ENCODE peak calls at places on chromosomes 13 and 19, in six cellular contexts. R is activated B cell treated with CpG ODN at 0.5 μM for 24 hours, F is OCI-LY7, U is gastrocnemius medialis, J is lower leg skin, M is SK-N-SH. Q is an unnamed sample.

GRCh38 chr19:55368701-55369563 is 1.3 kb downstream of the IL11 start:
- DNase-seq in M (peak), U (no peak), J (no peak), R (no peak), F (no peak), Q (peak)

GRCh38 chr13:75825599-75825998 is 189.5 kb downstream of the LMO7 start:
- DNase-seq in R (no peak), U (no peak), F (no peak), M (no peak), J (no peak), Q (no peak)

GRCh38 chr13:40155176-40155575 is 499.7 kb downstream of the COG6 start:
- DNase-seq in M (no peak), F (no peak), U (no peak), R (no peak), J (no peak), Q (no peak)

GRCh38 chr19:41848666-41849065 is 3.8 kb downstream of the DMRTC2 start:
- DNase-seq in U (no peak), M (no peak), J (no peak), F (no peak), R (no peak), Q (no peak)

GRCh38 chr19:8423821-8424223 is 10.7 kb downstream of the MARCHF2 start:
- DNase-seq in M (peak), J (peak), F (no peak), U (peak), R (no peak), Q (peak)

GRCh38 chr13:62130016-62130970 is 714.6 kb upstream of the PCDH20 start:
- DNase-seq in R (no peak), F (no peak), U (no peak), M (no peak), J (no peak), Q (no peak)

GRCh38 chr13:25709088-25709487 is 337.3 kb downstream of the ATP8A2 start:
- DNase-seq in F (no peak), J (no peak), M (no peak), U (no peak), R (no peak), Q (no peak)

GRCh38 chr19:13611596-13611995 is 105.3 kb upstream of the CACNA1A start:
- DNase-seq in R (no peak), U (no peak), F (no peak), J (no peak), M (no peak), Q (no peak)

GRCh38 chr13:80132741-80133601 is 208.0 kb downstream of the SPRY2 start:
- DNase-seq in U (peak), R (no peak), F (no peak), J (peak), M (peak), Q (peak)

GRCh38 chr19:30529876-30530275 is 157.7 kb downstream of the ZNF536 start:
- DNase-seq in F (no peak), M (peak), J (no peak), R (no peak), U (no peak), Q (no peak)

GRCh38 chr13:94968040-94968756 is 255.9 kb upstream of the SOX21 start:
- DNase-seq in F (no peak), U (no peak), J (no peak), M (peak), R (no peak), Q (no peak)

GRCh38 chr19:12042893-12043292 is 7.4 kb upstream of the ZNF433 start:
- DNase-seq in U (no peak), J (no peak), M (no peak), F (no peak), R (no peak), Q (no peak)

GRCh38 chr13:46045424-46045823 is 7.1 kb downstream of the ZC3H13 start:
- DNase-seq in R (no peak), J (no peak), U (no peak), F (no peak), M (no peak), Q (no peak)

GRCh38 chr13:90416519-90416918 is 931.0 kb upstream of the MIR17HG start:
- DNase-seq in U (no peak), F (no peak), J (no peak), R (no peak), M (no peak), Q (peak)

GRCh38 chr19:4013886-4014540 is 6.5 kb downstream of the PIAS4 start:
- DNase-seq in U (no peak), J (no peak), R (no peak), F (no peak), M (peak), Q (no peak)

GRCh38 chr19:54316746-54317107 is 3.8 kb upstream of the LILRA5 start:
- DNase-seq in U (no peak), F (peak), J (no peak), M (no peak), R (no peak), Q (no peak)

GRCh38 chr19:23542562-23542961 is 144.4 kb downstream of the ZNF675 start:
- DNase-seq in F (no peak), M (no peak), R (no peak), J (no peak), U (no peak), Q (no peak)

GRCh38 chr13:36918246-36919060 is 1.6 kb downstream of the SMAD9 start:
- DNase-seq in U (no peak), M (peak), R (no peak), F (peak), J (no peak), Q (peak)

GRCh38 chr19:38831142-38831605 is 420 bp downstream of the ECH1 start:
- DNase-seq in F (peak), U (no peak), R (no peak), J (peak), M (peak), Q (peak)

GRCh38 chr13:47809411-47809810 is 191.7 kb downstream of the SUCLA2 start:
- DNase-seq in R (no peak), M (no peak), F (no peak), J (no peak), U (no peak), Q (no peak)

GRCh38 chr13:112896736-112897602 is 72.0 kb upstream of the MCF2L start:
- DNase-seq in M (no peak), R (no peak), U (no peak), F (no peak), J (no peak), Q (no peak)

GRCh38 chr19:58020129-58020528 is 13.7 kb upstream of the ZSCAN1 start:
- DNase-seq in F (no peak), J (no peak), R (no peak), M (no peak), U (no peak), Q (no peak)

GRCh38 chr19:58020985-58021384 is 12.8 kb upstream of the ZSCAN1 start:
- DNase-seq in J (no peak), R (no peak), F (no peak), M (no peak), U (no peak), Q (no peak)

GRCh38 chr19:58024661-58025060 is 9.2 kb upstream of the ZSCAN1 start:
- DNase-seq in U (no peak), M (no peak), R (no peak), J (no peak), F (no peak), Q (no peak)

GRCh38 chr19:58022283-58022660 is 11.6 kb upstream of the ZSCAN1 start:
- DNase-seq in J (no peak), R (no peak), M (no peak), F (no peak), U (no peak), Q (no peak)

GRCh38 chr19:58021541-58022282 is 12.1 kb upstream of the ZSCAN1 start:
- DNase-seq in U (no peak), M (peak), R (no peak), F (no peak), J (peak), Q (peak)
- TF ChIP-seq CTCF in U (peak), M (peak), R (no peak), F (no peak), J (no peak), Q (peak)

DNA sequence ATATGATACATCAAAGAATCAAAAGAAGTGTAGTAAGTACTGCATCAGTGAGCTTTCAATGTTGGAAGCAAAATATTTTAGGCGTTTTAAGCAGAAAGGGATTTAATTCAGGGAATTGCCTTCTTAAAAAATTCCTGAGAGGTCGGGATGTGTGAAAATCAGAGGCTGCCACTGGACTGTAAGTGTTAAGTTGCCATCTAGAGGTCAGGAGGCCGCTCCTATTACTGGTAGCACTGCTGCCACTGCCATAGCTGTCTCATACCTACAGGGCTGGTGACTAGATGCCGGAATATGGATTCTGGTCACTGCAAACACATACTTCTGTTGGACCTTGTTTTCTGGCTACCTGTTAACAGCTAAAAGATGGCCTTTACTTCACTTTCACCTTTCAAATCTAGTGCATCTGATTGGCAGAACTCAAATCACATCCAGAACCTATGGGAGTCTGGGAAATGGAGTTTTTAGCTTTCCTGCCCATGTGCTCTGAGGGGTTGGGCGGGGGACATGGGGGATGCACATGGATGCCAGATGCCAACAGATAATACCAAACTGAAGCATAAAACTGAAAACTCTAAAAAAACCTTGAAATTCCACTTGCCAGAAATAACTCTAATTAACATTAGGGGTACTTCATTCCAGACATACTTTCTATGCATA is 29.8 kb downstream of the DGKH start:
- DNase-seq in R (no peak), J (no peak), U (no peak), M (peak), F (peak), Q (no peak)
- TF ChIP-seq CTCF in R (no peak), J (no peak), U (no peak), M (no peak), F (peak), Q (no peak)

GRCh38 chr19:44580366-44580895 is 32.9 kb upstream of the IGSF23 start:
- DNase-seq in U (no peak), F (no peak), R (no peak), M (no peak), J (no peak), Q (no peak)

GRCh38 chr19:44579663-44580365 is 33.5 kb upstream of the IGSF23 start:
- DNase-seq in R (no peak), U (no peak), M (no peak), F (no peak), J (no peak), Q (no peak)

GRCh38 chr19:44581288-44581687 is 32.1 kb upstream of the IGSF23 start:
- DNase-seq in J (no peak), U (no peak), M (no peak), F (no peak), R (no peak), Q (no peak)

GRCh38 chr19:44585371-44586141 is 27.8 kb upstream of the IGSF23 start:
- DNase-seq in F (no peak), U (no peak), R (no peak), J (no peak), M (no peak), Q (peak)

GRCh38 chr19:44582581-44583265 is 30.6 kb upstream of the IGSF23 start:
- DNase-seq in J (no peak), F (peak), M (peak), U (no peak), R (no peak), Q (peak)
- TF ChIP-seq CTCF in J (no peak), F (peak), M (peak), U (peak), R (no peak), Q (peak)

GRCh38 chr13:43094901-43095300 is 71.5 kb downstream of the DNAJC15 start:
- DNase-seq in F (no peak), J (no peak), M (no peak), R (no peak), U (no peak), Q (peak)

GRCh38 chr13:43095771-43096719 is 72.7 kb downstream of the DNAJC15 start:
- DNase-seq in M (no peak), R (no peak), J (no peak), U (no peak), F (no peak), Q (peak)

GRCh38 chr13:43102304-43102703 is 78.9 kb downstream of the DNAJC15 start:
- DNase-seq in M (no peak), J (no peak), U (no peak), R (no peak), F (no peak), Q (no peak)

DNA sequence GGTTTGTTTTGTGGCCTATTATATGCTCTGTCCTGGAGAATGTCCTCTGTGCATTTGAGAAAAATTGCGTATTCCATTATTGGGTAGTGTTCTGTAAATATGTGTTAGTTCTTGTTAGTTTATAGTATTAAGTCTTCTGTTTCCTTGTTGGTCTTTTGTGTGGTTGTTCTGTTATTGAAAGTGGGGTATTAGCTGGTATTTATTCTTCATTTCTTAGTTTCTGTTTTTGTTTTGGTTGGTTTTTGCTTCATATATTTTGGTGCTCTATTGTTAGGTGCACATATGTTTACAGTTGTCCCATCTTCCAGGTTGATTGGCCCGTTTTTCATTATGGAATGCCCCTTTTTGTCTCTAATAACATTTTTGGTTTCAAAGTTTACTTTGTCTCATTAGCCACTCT is 77.3 kb downstream of the DNAJC15 start:
- DNase-seq in R (no peak), U (no peak), J (no peak), M (no peak), F (no peak), Q (no peak)
- TF ChIP-seq CTCF in R (no peak), U (no peak), J (no peak), M (no peak), F (no peak), Q (no peak)

GRCh38 chr13:51770681-51771417 is 33.1 kb downstream of the DHRS12 start:
- DNase-seq in R (no peak), U (no peak), F (peak), J (no peak), M (no peak), Q (no peak)
- TF ChIP-seq CTCF in R (no peak), U (no peak), F (no peak), J (no peak), M (no peak), Q (no peak)

DNA sequence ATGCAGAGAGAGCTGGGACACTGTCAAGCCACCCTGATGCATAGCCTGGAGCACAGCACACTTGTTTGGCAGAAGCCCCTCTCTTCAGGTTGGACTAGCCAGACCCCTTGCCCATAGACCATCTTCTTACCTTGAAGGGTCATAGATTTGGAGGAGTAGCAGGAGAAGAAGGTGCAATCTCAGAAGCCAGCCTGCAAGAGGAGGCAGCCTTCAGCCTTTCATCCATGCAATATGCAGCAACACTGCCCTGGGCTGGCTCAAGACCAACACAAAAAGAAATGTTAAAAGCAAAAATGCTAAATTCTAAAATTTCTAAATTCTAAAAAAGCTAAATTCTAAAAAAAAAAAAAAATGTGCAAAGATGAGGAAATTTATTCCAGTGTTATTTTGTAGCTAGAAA is 4.9 kb downstream of the IQCN start:
- DNase-seq in F (no peak), J (no peak), R (no peak), U (no peak), M (no peak), Q (no peak)
- TF ChIP-seq CTCF in F (no peak), J (no peak), R (no peak), U (no peak), M (no peak), Q (no peak)

DNA sequence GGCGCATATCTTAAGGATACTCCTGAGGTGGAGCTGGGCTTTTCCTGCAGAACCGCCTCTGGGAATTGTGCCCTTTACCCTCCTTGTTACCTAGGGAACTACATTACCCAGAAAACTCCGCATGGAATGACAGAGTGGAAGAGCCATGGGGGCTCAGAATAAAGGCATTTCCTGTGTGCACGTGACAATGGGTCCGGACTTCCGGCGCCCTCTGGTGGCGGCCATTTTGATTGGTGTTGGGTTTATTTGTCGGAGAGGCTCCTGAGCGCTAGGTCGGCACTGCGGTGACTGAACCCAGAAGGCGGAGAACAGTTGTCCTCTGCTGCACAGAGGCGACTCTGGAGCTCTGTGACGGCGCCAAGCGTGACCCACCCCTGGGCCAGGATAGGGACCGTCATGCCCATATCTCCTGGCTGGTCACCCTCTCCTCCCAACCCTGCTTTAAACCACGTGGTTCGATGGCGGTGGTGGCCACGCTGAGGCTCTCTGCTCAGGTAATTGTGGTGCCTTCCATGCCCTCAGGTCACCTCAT is at the start of gene ZNF587B:
- DNase-seq in U (peak), R (no peak), J (peak), M (peak), F (peak), Q (peak)
- TF ChIP-seq CTCF in U (peak), R (no peak), J (no peak), M (peak), F (peak), Q (peak)

GRCh38 chr13:107993239-107993948 is 221.9 kb downstream of the LIG4 start:
- DNase-seq in M (no peak), F (no peak), U (no peak), J (no peak), R (no peak), Q (no peak)
- TF ChIP-seq CTCF in M (no peak), F (no peak), U (no peak), J (no peak), R (no peak), Q (no peak)

GRCh38 chr19:5519076-5519475 is 48.7 kb downstream of the TINCR start:
- DNase-seq in J (no peak), U (no peak), M (no peak), F (no peak), R (no peak), Q (no peak)

GRCh38 chr19:5520501-5520900 is 47.3 kb downstream of the TINCR start:
- DNase-seq in U (no peak), M (no peak), J (no peak), F (no peak), R (no peak), Q (no peak)

GRCh38 chr19:5514001-5514400 is 53.8 kb downstream of the TINCR start:
- DNase-seq in U (no peak), R (no peak), J (no peak), M (no peak), F (no peak), Q (no peak)

GRCh38 chr19:5515737-5516136 is 52.0 kb downstream of the TINCR start:
- DNase-seq in U (no peak), R (no peak), J (no peak), M (no peak), F (peak), Q (no peak)
- TF ChIP-seq CTCF in U (no peak), R (no peak), J (no peak), M (peak), F (peak), Q (peak)